ENCODE peak calls at places on chromosomes 16 and 17, in seven cellular contexts. One of them, this sample, is unnamed.

GRCh38 chr17:77891602-77892001 is 66.9 kb upstream of the TNRC6C start:
- DNase-seq in transverse colon: no peak
- DNase-seq in astrocyte of the cerebellum: no peak
- DNase-seq in lung: no peak
- DNase-seq in body of pancreas: no peak
- DNase-seq in H1: no peak
- DNase-seq in tibial artery: no peak
- DNase-seq in this sample: no peak

GRCh38 chr17:8799001-8799850 is at the start of gene MFSD6L:
- DNase-seq in transverse colon: peak
- DNase-seq in astrocyte of the cerebellum: no peak
- DNase-seq in lung: no peak
- DNase-seq in body of pancreas: peak
- DNase-seq in H1: peak
- DNase-seq in tibial artery: no peak
- DNase-seq in this sample: no peak

GRCh38 chr17:73725794-73726193 is 81.5 kb upstream of the SDK2 start:
- DNase-seq in transverse colon: no peak
- DNase-seq in astrocyte of the cerebellum: no peak
- DNase-seq in lung: no peak
- DNase-seq in body of pancreas: no peak
- DNase-seq in H1: no peak
- DNase-seq in tibial artery: no peak
- DNase-seq in this sample: no peak

GRCh38 chr17:30273373-30273772 is 18.4 kb downstream of the BLMH start:
- DNase-seq in transverse colon: no peak
- DNase-seq in astrocyte of the cerebellum: no peak
- DNase-seq in lung: no peak
- DNase-seq in body of pancreas: no peak
- DNase-seq in H1: no peak
- DNase-seq in tibial artery: no peak
- DNase-seq in this sample: no peak

GRCh38 chr16:86901483-86901882 is 323.1 kb downstream of the FOXL1 start:
- DNase-seq in transverse colon: no peak
- DNase-seq in astrocyte of the cerebellum: no peak
- DNase-seq in lung: no peak
- DNase-seq in body of pancreas: no peak
- DNase-seq in H1: no peak
- DNase-seq in tibial artery: no peak
- DNase-seq in this sample: no peak

GRCh38 chr16:20675488-20676267 is 21.8 kb downstream of the ACSM1 start:
- DNase-seq in transverse colon: peak
- DNase-seq in astrocyte of the cerebellum: no peak
- DNase-seq in lung: peak
- DNase-seq in body of pancreas: peak
- DNase-seq in H1: peak
- DNase-seq in tibial artery: peak
- DNase-seq in this sample: no peak

GRCh38 chr16:31354394-31355291 is at the start of gene ITGAX:
- DNase-seq in transverse colon: peak
- DNase-seq in astrocyte of the cerebellum: no peak
- DNase-seq in lung: peak
- DNase-seq in body of pancreas: peak
- DNase-seq in H1: no peak
- DNase-seq in tibial artery: peak
- DNase-seq in this sample: no peak

GRCh38 chr17:63700528-63701441 is 860 bp upstream of the LIMD2 start:
- DNase-seq in transverse colon: peak
- DNase-seq in astrocyte of the cerebellum: peak
- DNase-seq in lung: no peak
- DNase-seq in body of pancreas: no peak
- DNase-seq in H1: peak
- DNase-seq in tibial artery: peak
- DNase-seq in this sample: no peak

GRCh38 chr17:49955157-49955556 is 13.8 kb upstream of the DLX4 start:
- DNase-seq in transverse colon: no peak
- DNase-seq in astrocyte of the cerebellum: no peak
- DNase-seq in lung: no peak
- DNase-seq in body of pancreas: no peak
- DNase-seq in H1: no peak
- DNase-seq in tibial artery: no peak
- DNase-seq in this sample: no peak

GRCh38 chr16:30740364-30741251 is 7.6 kb upstream of the PHKG2 start:
- DNase-seq in transverse colon: peak
- DNase-seq in astrocyte of the cerebellum: peak
- DNase-seq in lung: peak
- DNase-seq in body of pancreas: peak
- DNase-seq in H1: no peak
- DNase-seq in tibial artery: peak
- DNase-seq in this sample: no peak

GRCh38 chr17:66830451-66830850 is 4.5 kb upstream of the CACNG5 start:
- DNase-seq in transverse colon: no peak
- DNase-seq in astrocyte of the cerebellum: no peak
- DNase-seq in lung: no peak
- DNase-seq in body of pancreas: no peak
- DNase-seq in H1: no peak
- DNase-seq in tibial artery: no peak
- DNase-seq in this sample: peak

GRCh38 chr17:40646791-40647548 is 648 bp downstream of the SMARCE1 start:
- DNase-seq in transverse colon: no peak
- DNase-seq in astrocyte of the cerebellum: peak
- DNase-seq in lung: peak
- DNase-seq in body of pancreas: no peak
- DNase-seq in H1: no peak
- DNase-seq in tibial artery: no peak
- DNase-seq in this sample: peak

GRCh38 chr16:81562926-81563325 is 118.3 kb downstream of the CMIP start:
- DNase-seq in transverse colon: no peak
- DNase-seq in astrocyte of the cerebellum: no peak
- DNase-seq in lung: no peak
- DNase-seq in body of pancreas: no peak
- DNase-seq in H1: no peak
- DNase-seq in tibial artery: no peak
- DNase-seq in this sample: no peak

GRCh38 chr16:4314532-4315184 is 1.2 kb upstream of the GLIS2 start:
- DNase-seq in transverse colon: no peak
- DNase-seq in astrocyte of the cerebellum: no peak
- DNase-seq in lung: no peak
- DNase-seq in body of pancreas: no peak
- DNase-seq in H1: peak
- DNase-seq in tibial artery: no peak
- DNase-seq in this sample: no peak

GRCh38 chr16:85452364-85453178 is 160.6 kb upstream of the GSE1 start:
- DNase-seq in transverse colon: no peak
- DNase-seq in astrocyte of the cerebellum: no peak
- DNase-seq in lung: no peak
- DNase-seq in body of pancreas: no peak
- DNase-seq in H1: no peak
- DNase-seq in tibial artery: no peak
- DNase-seq in this sample: no peak
- TF ChIP-seq CTCF in transverse colon: no peak
- TF ChIP-seq CTCF in astrocyte of the cerebellum: no peak
- TF ChIP-seq CTCF in lung: no peak
- TF ChIP-seq CTCF in body of pancreas: no peak
- TF ChIP-seq CTCF in H1: peak
- TF ChIP-seq CTCF in tibial artery: no peak
- TF ChIP-seq CTCF in this sample: peak

DNA sequence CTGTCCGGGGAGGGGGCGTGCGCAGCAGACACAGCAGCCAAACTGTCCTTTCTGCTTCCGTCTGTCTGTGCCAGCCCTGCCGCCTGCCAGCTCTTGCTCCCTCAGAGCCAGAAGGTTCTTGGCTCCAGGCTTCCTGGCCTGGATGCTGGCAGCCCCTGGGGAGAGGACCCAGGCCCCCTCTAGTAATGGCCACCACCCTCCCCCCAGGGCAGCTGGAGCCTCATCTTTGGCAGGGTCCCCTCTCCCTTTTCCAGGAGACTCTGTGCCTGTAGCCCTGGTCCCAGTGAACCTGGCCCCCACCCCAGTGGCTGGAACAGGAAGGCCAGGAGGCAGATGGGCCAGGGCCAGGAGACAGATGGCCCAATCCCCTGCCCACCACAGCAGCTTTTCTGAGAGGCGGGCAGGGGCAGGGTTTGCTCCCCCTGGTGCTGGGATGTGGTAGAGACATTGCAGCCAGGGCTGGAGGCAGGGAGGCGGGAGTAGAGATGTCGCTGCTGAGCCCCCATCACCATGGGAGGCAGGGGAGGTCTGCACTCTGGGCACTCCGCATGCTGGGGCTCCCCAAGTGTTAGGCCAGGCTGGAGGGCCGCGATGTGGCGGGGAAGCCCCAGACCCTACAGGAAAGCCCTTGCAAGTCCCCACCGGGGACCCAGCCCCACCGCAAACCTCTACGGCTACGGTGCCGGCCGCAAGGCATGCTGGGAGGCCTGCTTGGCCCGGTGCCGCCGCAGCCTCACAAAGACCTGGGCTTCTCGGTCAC is 16.7 kb downstream of the UNC13D start:
- DNase-seq in transverse colon: peak
- DNase-seq in astrocyte of the cerebellum: peak
- DNase-seq in lung: peak
- DNase-seq in body of pancreas: peak
- DNase-seq in H1: peak
- DNase-seq in tibial artery: peak
- DNase-seq in this sample: peak
- H3K4me3 ChIP-seq in transverse colon: no peak
- H3K4me3 ChIP-seq in astrocyte of the cerebellum: peak
- H3K4me3 ChIP-seq in lung: no peak
- H3K4me3 ChIP-seq in body of pancreas: no peak
- H3K4me3 ChIP-seq in H1: peak
- H3K4me3 ChIP-seq in tibial artery: peak
- H3K4me3 ChIP-seq in this sample: peak

DNA sequence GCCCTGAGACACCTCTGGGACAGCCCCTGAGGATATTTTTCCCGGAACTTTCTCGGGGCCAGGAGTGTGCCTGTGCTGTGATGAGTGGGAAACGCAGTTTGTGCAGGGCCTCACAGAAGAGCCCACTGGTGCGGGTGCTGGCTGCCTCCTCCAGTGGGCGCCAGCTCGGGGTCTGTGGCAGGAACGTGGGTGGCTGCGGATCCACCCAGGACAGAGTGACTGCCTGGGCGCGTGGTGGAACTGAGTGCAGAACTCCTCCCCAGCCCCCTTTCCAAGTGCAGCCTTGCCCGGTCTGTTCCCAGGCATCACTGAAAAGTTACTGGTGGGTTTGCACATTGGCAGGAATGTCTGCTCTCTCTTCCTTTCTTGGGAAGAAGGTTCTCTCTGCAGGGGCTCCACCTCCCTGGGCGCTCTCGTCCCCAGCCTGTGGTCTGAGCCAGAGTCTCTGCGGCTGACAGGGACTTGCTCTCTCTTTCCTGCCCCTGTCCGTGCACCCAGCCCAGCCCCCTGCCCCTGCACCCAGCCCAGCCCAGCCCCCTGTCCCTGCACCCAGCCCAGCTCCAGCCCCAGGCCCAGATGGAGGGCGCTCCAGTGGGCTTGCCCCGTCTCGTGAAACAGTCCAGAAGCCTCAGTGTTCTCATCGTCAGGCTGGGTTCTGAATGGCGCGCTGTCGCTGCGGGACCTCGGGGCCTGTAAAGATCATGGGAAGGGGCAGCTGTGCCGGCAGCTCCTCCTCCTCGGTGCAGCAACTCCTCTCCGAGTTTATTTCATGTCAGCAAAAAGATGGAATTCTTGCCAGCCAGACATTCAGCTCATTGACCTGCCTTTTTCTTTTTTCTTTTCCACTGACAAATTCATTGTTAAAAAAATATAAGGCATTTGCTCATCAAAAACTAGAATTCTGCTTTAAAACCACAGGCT is 117.5 kb downstream of the BANP start:
- DNase-seq in transverse colon: no peak
- DNase-seq in astrocyte of the cerebellum: no peak
- DNase-seq in lung: no peak
- DNase-seq in body of pancreas: no peak
- DNase-seq in H1: no peak
- DNase-seq in tibial artery: no peak
- DNase-seq in this sample: no peak
- TF ChIP-seq CTCF in transverse colon: no peak
- TF ChIP-seq CTCF in astrocyte of the cerebellum: peak
- TF ChIP-seq CTCF in lung: no peak
- TF ChIP-seq CTCF in body of pancreas: no peak
- TF ChIP-seq CTCF in H1: no peak
- TF ChIP-seq CTCF in tibial artery: no peak
- TF ChIP-seq CTCF in this sample: no peak

GRCh38 chr17:17570798-17571716 is 20.5 kb downstream of the PEMT start:
- DNase-seq in transverse colon: no peak
- DNase-seq in astrocyte of the cerebellum: no peak
- DNase-seq in lung: no peak
- DNase-seq in body of pancreas: peak
- DNase-seq in H1: no peak
- DNase-seq in tibial artery: no peak
- DNase-seq in this sample: no peak
- H3K4me3 ChIP-seq in transverse colon: no peak
- H3K4me3 ChIP-seq in astrocyte of the cerebellum: no peak
- H3K4me3 ChIP-seq in lung: no peak
- H3K4me3 ChIP-seq in body of pancreas: no peak
- H3K4me3 ChIP-seq in H1: no peak
- H3K4me3 ChIP-seq in tibial artery: no peak
- H3K4me3 ChIP-seq in this sample: no peak

GRCh38 chr17:32876414-32877163 is at the start of gene MYO1D:
- DNase-seq in transverse colon: peak
- DNase-seq in astrocyte of the cerebellum: no peak
- DNase-seq in lung: peak
- DNase-seq in body of pancreas: peak
- DNase-seq in H1: peak
- DNase-seq in tibial artery: peak
- DNase-seq in this sample: peak
- TF ChIP-seq CTCF in transverse colon: peak
- TF ChIP-seq CTCF in astrocyte of the cerebellum: peak
- TF ChIP-seq CTCF in lung: no peak
- TF ChIP-seq CTCF in body of pancreas: peak
- TF ChIP-seq CTCF in H1: peak
- TF ChIP-seq CTCF in tibial artery: peak
- TF ChIP-seq CTCF in this sample: peak

DNA sequence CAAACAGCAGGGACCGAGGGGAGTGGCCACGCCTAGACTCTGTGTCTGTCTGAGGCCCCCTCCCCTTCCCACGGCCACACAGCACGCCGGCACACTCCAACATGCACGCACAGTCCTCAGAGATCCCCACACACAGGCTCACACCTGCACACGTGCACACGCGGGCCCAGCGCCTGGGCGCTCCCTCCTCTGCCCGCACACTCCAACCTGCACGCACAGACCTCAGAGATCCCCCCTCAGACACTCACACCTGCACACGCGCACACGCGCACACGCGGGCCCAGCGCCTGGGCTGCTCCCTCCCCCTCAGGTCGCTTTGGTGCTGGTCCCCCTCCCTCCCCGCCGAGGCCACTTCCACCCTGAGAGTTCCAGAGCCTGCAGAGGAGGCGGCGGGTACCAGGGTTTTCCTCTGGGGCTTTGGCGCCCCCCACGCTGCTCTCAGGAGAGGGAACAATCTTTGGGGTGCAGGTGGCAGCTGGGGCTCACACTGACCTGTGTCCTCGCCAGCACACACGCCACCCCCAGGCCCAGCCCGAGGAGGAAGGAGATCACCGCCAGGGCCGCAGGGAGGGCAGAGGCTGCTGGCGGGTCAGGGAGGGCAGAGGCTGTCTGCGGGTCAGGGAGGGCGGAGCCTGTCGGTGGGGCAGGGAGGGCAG is 1.6 kb downstream of the CD7 start:
- DNase-seq in transverse colon: no peak
- DNase-seq in astrocyte of the cerebellum: no peak
- DNase-seq in lung: no peak
- DNase-seq in body of pancreas: no peak
- DNase-seq in H1: no peak
- DNase-seq in tibial artery: no peak
- DNase-seq in this sample: no peak
- H3K4me3 ChIP-seq in transverse colon: no peak
- H3K4me3 ChIP-seq in astrocyte of the cerebellum: no peak
- H3K4me3 ChIP-seq in lung: no peak
- H3K4me3 ChIP-seq in body of pancreas: no peak
- H3K4me3 ChIP-seq in H1: peak
- H3K4me3 ChIP-seq in tibial artery: no peak
- H3K4me3 ChIP-seq in this sample: no peak